ENCODE peak calls at places on chromosomes 5 and 9, in eight cellular contexts. H is GM12865, U is heart right ventricle, C is neural crest cell, X is H9, K is GM13977, B is RWPE1, Q is left ventricle myocardium inferior. N is an unnamed sample.
A peak's percentile ranks its signal among the peaks of the same experiment; 100 is the strongest.

GRCh38 chr9:110207071-110207923 is 662 bp downstream of the C9orf152 start:
- DNase-seq in H (no peak), U (no peak), C (no peak), X (no peak), K (no peak), B (no peak), Q (no peak), N (no peak)

GRCh38 chr5:151661968-151662732 is 24.6 kb downstream of the SPARC start:
- DNase-seq in H (peak; percentile 87), U (no peak), C (no peak), X (no peak), K (peak; percentile 67), B (no peak), Q (no peak), N (no peak)

GRCh38 chr5:57513785-57514184 is 31.2 kb upstream of the ACTBL2 start:
- DNase-seq in H (peak; percentile 42), U (no peak), C (no peak), X (no peak), K (no peak), B (no peak), Q (no peak), N (no peak)

GRCh38 chr5:98578438-98578837 is 195.0 kb upstream of the RGMB start:
- DNase-seq in H (no peak), U (no peak), C (no peak), X (no peak), K (no peak), B (no peak), Q (no peak), N (no peak)

GRCh38 chr9:87678650-87679355 is 47.1 kb upstream of the CTSL start:
- DNase-seq in H (peak; percentile 57), U (no peak), C (peak; percentile 62), X (peak; percentile 59), K (peak; percentile 61), B (peak; percentile 82), Q (peak; percentile 41), N (peak; percentile 44)

GRCh38 chr9:28887188-28887884 is 1314.1 kb upstream of the C9orf72 start:
- DNase-seq in H (no peak), U (no peak), C (no peak), X (no peak), K (no peak), B (peak; percentile 57), Q (no peak), N (no peak)

GRCh38 chr5:142819816-142820215 is 49.6 kb downstream of the ARHGAP26 start:
- DNase-seq in H (no peak), U (no peak), C (no peak), X (no peak), K (no peak), B (no peak), Q (no peak), N (no peak)

GRCh38 chr9:87179556-87180340 is 232.4 kb upstream of the GAS1 start:
- DNase-seq in H (peak; percentile 34), U (no peak), C (no peak), X (no peak), K (no peak), B (peak; percentile 55), Q (no peak), N (no peak)

GRCh38 chr9:96126321-96126881 is 175.6 kb downstream of the HSD17B3 start:
- DNase-seq in H (no peak), U (no peak), C (no peak), X (no peak), K (no peak), B (no peak), Q (no peak), N (no peak)

GRCh38 chr9:72753261-72753893 is 199.5 kb downstream of the ALDH1A1 start:
- DNase-seq in H (no peak), U (no peak), C (no peak), X (no peak), K (no peak), B (peak; percentile 43), Q (no peak), N (no peak)

GRCh38 chr9:36306481-36307306 is 48.4 kb upstream of the GNE start:
- DNase-seq in H (no peak), U (no peak), C (no peak), X (no peak), K (no peak), B (peak; percentile 36), Q (no peak), N (peak; percentile 7)

GRCh38 chr5:167652690-167653089 is 638.8 kb upstream of the WWC1 start:
- DNase-seq in H (no peak), U (no peak), C (no peak), X (no peak), K (no peak), B (peak; percentile 69), Q (no peak), N (no peak)

GRCh38 chr5:119451561-119451960 is 736 bp upstream of the HSD17B4 start:
- DNase-seq in H (no peak), U (no peak), C (no peak), X (no peak), K (no peak), B (no peak), Q (no peak), N (no peak)

GRCh38 chr9:126833710-126834345 is 26.6 kb upstream of the ZBTB34 start:
- DNase-seq in H (peak; percentile 38), U (no peak), C (no peak), X (no peak), K (no peak), B (no peak), Q (no peak), N (no peak)

GRCh38 chr9:126832440-126832839 is 27.6 kb downstream of the ZBTB43 start:
- DNase-seq in H (no peak), U (no peak), C (no peak), X (no peak), K (no peak), B (no peak), Q (no peak), N (no peak)

GRCh38 chr9:126833020-126833419 is 27.4 kb upstream of the ZBTB34 start:
- DNase-seq in H (no peak), U (no peak), C (no peak), X (no peak), K (no peak), B (no peak), Q (no peak), N (no peak)

GRCh38 chr9:126829035-126829434 is 24.2 kb downstream of the ZBTB43 start:
- DNase-seq in H (no peak), U (no peak), C (no peak), X (no peak), K (no peak), B (no peak), Q (no peak), N (no peak)

DNA sequence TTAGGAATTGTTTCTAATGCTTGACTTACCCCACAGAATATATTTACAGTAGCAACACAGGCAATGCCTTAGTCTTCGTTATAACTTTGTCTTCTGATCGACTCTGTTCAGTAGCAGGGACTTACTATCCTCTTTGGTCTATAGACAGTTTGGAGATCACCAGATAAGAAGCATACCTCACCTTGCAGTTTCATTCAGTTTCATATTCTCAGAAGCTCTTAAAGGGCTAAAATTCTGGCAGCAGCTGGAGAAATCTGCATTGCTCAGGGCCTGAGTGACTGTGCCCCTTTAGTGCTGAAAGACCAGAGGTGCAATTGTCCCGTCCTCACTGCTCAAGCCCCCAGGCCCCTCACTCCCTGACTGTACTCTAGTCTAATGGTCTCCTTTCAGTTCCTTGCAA is 26.0 kb downstream of the ZBTB43 start:
- DNase-seq in H (peak; percentile 20), U (no peak), C (no peak), X (no peak), K (no peak), B (no peak), Q (no peak), N (no peak)
- TF ChIP-seq CTCF in H (no peak), U (no peak), C (no peak), X (no peak), K (no peak), B (no peak), Q (no peak), N (no peak)

GRCh38 chr5:9156282-9156681 is 389.6 kb downstream of the SEMA5A start:
- DNase-seq in H (peak; percentile 54), U (no peak), C (no peak), X (peak; percentile 69), K (peak; percentile 33), B (peak; percentile 8), Q (no peak), N (peak; percentile 17)
- TF ChIP-seq CTCF in H (peak; percentile 48), U (peak; percentile 45), C (peak; percentile 49), X (peak; percentile 66), K (peak; percentile 58), B (no peak), Q (peak; percentile 39), N (no peak)

GRCh38 chr5:147400836-147401235 is 109.0 kb downstream of the DPYSL3 start:
- DNase-seq in H (no peak), U (no peak), C (no peak), X (no peak), K (no peak), B (no peak), Q (no peak), N (no peak)

GRCh38 chr5:147400076-147400809 is 109.6 kb downstream of the DPYSL3 start:
- DNase-seq in H (no peak), U (no peak), C (no peak), X (no peak), K (no peak), B (no peak), Q (no peak), N (no peak)

GRCh38 chr5:147398860-147399259 is 111.0 kb downstream of the DPYSL3 start:
- DNase-seq in H (no peak), U (no peak), C (no peak), X (no peak), K (no peak), B (no peak), Q (no peak), N (no peak)

GRCh38 chr5:147396070-147396469 is 113.8 kb downstream of the DPYSL3 start:
- DNase-seq in H (no peak), U (peak; percentile 48), C (no peak), X (no peak), K (no peak), B (no peak), Q (peak; percentile 43), N (no peak)

DNA sequence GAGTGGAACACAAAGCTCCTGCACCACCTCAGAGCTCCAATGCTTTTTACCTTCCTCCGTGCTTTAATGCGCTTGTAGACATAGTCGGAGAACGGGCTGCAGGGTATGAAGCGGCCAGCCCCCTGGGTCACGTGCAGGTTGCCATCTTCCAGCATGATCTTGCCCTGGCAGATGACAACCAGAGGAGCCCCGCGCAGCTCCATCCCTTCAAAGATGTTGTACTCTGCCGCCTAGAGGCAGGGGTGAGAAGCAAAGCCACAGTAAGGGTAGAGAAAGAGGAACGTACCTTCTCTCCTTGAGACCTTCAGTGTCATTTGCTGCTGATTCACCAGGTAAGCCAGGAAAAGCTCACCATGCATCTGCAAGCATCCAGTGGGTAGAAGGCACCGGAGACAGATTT is 112.3 kb downstream of the DPYSL3 start:
- DNase-seq in H (no peak), U (no peak), C (no peak), X (peak; percentile 60), K (no peak), B (no peak), Q (no peak), N (no peak)
- TF ChIP-seq CTCF in H (no peak), U (no peak), C (no peak), X (peak; percentile 65), K (no peak), B (no peak), Q (no peak), N (no peak)

DNA sequence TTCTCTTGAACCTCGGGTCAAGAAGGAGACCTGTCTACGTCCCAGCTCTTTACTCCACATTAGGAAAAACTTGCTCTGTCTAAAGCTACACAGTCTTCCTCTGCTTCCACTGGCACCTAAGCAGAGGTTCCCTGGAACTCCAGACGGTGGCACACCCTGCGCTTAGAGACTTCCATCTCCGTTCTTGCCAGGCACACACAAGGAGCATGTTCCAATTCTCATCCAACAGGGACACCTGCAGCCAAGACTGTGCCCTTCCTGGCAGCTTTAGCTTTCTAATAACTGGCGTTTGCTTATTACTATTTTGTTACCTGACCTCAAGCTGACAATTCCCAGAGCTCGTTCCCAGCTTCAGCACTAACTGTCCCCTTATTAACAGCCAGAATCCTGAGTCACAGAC is 16.0 kb downstream of the CAPSL start:
- DNase-seq in H (no peak), U (no peak), C (no peak), X (no peak), K (no peak), B (no peak), Q (no peak), N (no peak)
- TF ChIP-seq CTCF in H (no peak), U (no peak), C (no peak), X (no peak), K (no peak), B (no peak), Q (no peak), N (no peak)